ENCODE peak calls at places on chromosomes 13 and 19, in four cellular contexts. One of them, this sample, is unnamed. For H3K36me3, the result is how much of the 10 kb centered on the place peaks cover.

GRCh38 chr19:32674153-32674958 is 624 bp downstream of the ANKRD27 start:
- DNase-seq in H1: no peak
- DNase-seq in K562: no peak
- DNase-seq in HCT116: no peak
- DNase-seq in this sample: no peak

GRCh38 chr19:13839193-13839937 is 37.6 kb upstream of the NANOS3 start:
- DNase-seq in H1: peak
- DNase-seq in K562: peak
- DNase-seq in HCT116: no peak
- DNase-seq in this sample: no peak

GRCh38 chr13:73987618-73988017 is 146.6 kb downstream of the KLF12 start:
- DNase-seq in H1: no peak
- DNase-seq in K562: no peak
- DNase-seq in HCT116: no peak
- DNase-seq in this sample: no peak

GRCh38 chr13:109818891-109819290 is 32.5 kb upstream of the IRS2 start:
- DNase-seq in H1: no peak
- DNase-seq in K562: no peak
- DNase-seq in HCT116: no peak
- DNase-seq in this sample: no peak

GRCh38 chr19:14603990-14604387 is 21.1 kb downstream of the CLEC17A start:
- DNase-seq in H1: no peak
- DNase-seq in K562: no peak
- DNase-seq in HCT116: no peak
- DNase-seq in this sample: no peak

GRCh38 chr19:13850910-13851753 is 25.8 kb upstream of the NANOS3 start:
- DNase-seq in H1: no peak
- DNase-seq in K562: peak
- DNase-seq in HCT116: peak
- DNase-seq in this sample: no peak

GRCh38 chr13:109755997-109756396 is 30.4 kb downstream of the IRS2 start:
- DNase-seq in H1: no peak
- DNase-seq in K562: no peak
- DNase-seq in HCT116: no peak
- DNase-seq in this sample: no peak

GRCh38 chr19:7673995-7674667 is 2.8 kb upstream of the MCEMP1 start:
- DNase-seq in H1: peak
- DNase-seq in K562: peak
- DNase-seq in HCT116: peak
- DNase-seq in this sample: peak

GRCh38 chr13:43572601-43573360 is 214.0 kb downstream of the ENOX1 start:
- DNase-seq in H1: no peak
- DNase-seq in K562: no peak
- DNase-seq in HCT116: no peak
- DNase-seq in this sample: no peak

GRCh38 chr19:14559916-14560775 is 11.7 kb downstream of the NDUFB7 start:
- DNase-seq in H1: no peak
- DNase-seq in K562: no peak
- DNase-seq in HCT116: no peak
- DNase-seq in this sample: no peak

GRCh38 chr13:23599083-23599925 is 29.1 kb downstream of the TNFRSF19 start:
- DNase-seq in H1: no peak
- DNase-seq in K562: no peak
- DNase-seq in HCT116: no peak
- DNase-seq in this sample: no peak

GRCh38 chr13:30107536-30108136 is 199.7 kb downstream of the KATNAL1 start:
- DNase-seq in H1: no peak
- DNase-seq in K562: no peak
- DNase-seq in HCT116: no peak
- DNase-seq in this sample: no peak

GRCh38 chr19:30340724-30341595 is 31.2 kb upstream of the ZNF536 start:
- DNase-seq in H1: no peak
- DNase-seq in K562: no peak
- DNase-seq in HCT116: no peak
- DNase-seq in this sample: no peak

GRCh38 chr19:38032151-38032550 is 125.1 kb downstream of the SIPA1L3 start:
- DNase-seq in H1: no peak
- DNase-seq in K562: no peak
- DNase-seq in HCT116: no peak
- DNase-seq in this sample: no peak

GRCh38 chr19:10096615-10096963 is 5.9 kb downstream of the ANGPTL6 start:
- DNase-seq in H1: no peak
- DNase-seq in K562: no peak
- DNase-seq in HCT116: no peak
- DNase-seq in this sample: no peak

GRCh38 chr19:9323557-9323918 is 441 bp upstream of the ZNF559 start:
- DNase-seq in H1: no peak
- DNase-seq in K562: peak
- DNase-seq in HCT116: peak
- DNase-seq in this sample: peak

GRCh38 chr19:33432408-33433170 is 59.1 kb downstream of the CEBPG start:
- DNase-seq in H1: no peak
- DNase-seq in K562: no peak
- DNase-seq in HCT116: no peak
- DNase-seq in this sample: no peak

GRCh38 chr13:27080018-27080948 is 91.3 kb downstream of the USP12 start:
- DNase-seq in H1: no peak
- DNase-seq in K562: no peak
- DNase-seq in HCT116: no peak
- DNase-seq in this sample: no peak

DNA sequence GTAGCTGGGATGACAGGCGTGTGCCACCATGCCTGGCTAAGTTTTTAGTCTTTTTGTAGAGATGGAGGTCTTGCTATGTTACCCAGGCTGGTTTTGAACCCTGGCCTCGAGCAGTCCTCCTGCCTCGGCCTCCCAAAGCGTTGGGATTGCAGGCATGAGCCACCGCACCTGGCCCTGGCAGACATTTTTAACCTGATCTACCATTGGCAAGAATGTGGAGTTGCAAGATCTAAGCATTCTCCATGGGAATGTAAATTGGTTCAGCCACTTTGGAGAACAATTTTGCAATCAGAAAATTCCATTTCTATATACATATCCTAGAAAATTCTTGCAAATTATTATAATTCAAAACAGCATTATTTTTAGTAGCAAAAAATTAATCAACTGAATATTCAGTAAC is 24.3 kb upstream of the DCUN1D2 start:
- DNase-seq in H1: no peak
- DNase-seq in K562: no peak
- DNase-seq in HCT116: no peak
- DNase-seq in this sample: no peak
- H3K36me3 ChIP-seq in H1: under half
- H3K36me3 ChIP-seq in K562: under half
- H3K36me3 ChIP-seq in HCT116: under half
- H3K36me3 ChIP-seq in this sample: half or more

GRCh38 chr13:108215428-108215827 is at the start of gene LIG4:
- DNase-seq in H1: peak
- DNase-seq in K562: peak
- DNase-seq in HCT116: peak
- DNase-seq in this sample: peak

GRCh38 chr13:108213946-108214345 is 1.4 kb downstream of the LIG4 start:
- DNase-seq in H1: no peak
- DNase-seq in K562: no peak
- DNase-seq in HCT116: no peak
- DNase-seq in this sample: no peak

GRCh38 chr13:108214511-108215383 is 589 bp downstream of the LIG4 start:
- DNase-seq in H1: no peak
- DNase-seq in K562: no peak
- DNase-seq in HCT116: no peak
- DNase-seq in this sample: no peak

GRCh38 chr13:108218044-108218974 is at the start of gene ABHD13:
- DNase-seq in H1: peak
- DNase-seq in K562: peak
- DNase-seq in HCT116: peak
- DNase-seq in this sample: peak

GRCh38 chr13:108212901-108213300 is 2.4 kb downstream of the LIG4 start:
- DNase-seq in H1: no peak
- DNase-seq in K562: no peak
- DNase-seq in HCT116: no peak
- DNase-seq in this sample: no peak
- TF ChIP-seq ZNF274 in H1: no peak
- TF ChIP-seq ZNF274 in K562: no peak
- TF ChIP-seq ZNF274 in HCT116: no peak
- TF ChIP-seq ZNF274 in this sample: no peak

DNA sequence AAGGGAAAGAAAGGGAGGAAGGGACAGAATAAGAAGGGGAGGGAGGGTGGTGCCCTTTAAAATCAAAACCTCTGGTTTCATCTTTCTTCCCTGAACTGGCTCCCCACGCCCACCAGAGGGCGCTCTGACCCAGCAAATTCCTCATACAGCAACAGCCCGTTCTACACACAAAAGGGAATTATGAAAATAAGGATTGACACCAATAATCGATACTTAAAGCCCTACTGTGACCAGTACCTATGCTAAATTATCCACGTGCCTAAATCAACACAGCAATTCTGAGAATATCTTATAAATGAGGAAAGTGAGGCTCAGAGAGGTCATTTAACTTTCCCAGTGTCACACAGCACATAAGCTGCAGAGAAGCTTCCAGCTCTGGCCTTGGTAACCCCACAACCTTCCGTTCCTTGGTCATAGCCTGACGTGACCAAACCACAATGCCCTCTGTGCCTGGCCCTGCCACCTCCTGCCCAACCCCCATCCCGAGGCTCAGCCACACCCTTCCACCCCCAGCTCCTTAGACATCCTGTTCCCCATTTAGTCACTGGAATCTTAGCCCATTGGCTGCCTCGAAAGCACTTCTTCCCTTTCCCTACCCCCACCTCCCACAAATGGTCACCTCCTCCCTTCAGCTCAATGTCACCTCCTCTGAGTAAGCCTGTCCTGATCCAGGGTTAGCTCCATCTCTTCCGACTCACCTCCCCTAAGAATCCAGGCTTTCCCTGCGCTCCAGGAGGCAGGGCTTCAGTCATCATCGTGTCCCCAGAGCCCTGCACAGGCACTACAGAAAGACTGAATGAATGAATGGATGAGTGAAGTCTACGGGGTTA is 34.2 kb upstream of the PNMA8B start:
- DNase-seq in H1: peak
- DNase-seq in K562: peak
- DNase-seq in HCT116: no peak
- DNase-seq in this sample: no peak
- H3K9ac ChIP-seq in H1: no peak
- H3K9ac ChIP-seq in K562: no peak
- H3K9ac ChIP-seq in HCT116: no peak
- H3K9ac ChIP-seq in this sample: peak

DNA sequence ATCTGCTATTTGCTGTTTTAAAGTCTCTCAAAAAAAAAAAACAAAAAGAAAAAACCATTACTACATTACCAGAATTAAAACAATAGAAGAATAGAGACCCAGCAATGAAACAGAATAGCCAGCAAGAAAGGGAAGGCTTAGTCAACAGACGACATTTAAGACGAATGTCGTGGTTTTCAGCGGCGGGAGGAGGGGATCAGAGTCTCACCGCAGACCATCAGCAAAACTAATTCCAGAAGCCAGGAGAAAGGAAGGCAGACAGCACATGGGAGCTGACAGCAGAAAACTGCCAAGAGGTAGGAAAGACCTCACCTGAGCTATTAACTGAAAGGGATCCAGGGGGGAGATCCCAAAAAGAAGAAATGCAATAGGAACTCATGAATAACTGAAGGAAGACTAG is 128.9 kb downstream of the RNF17 start:
- DNase-seq in H1: no peak
- DNase-seq in K562: no peak
- DNase-seq in HCT116: no peak
- DNase-seq in this sample: no peak
- H3K36me3 ChIP-seq in H1: under half
- H3K36me3 ChIP-seq in K562: half or more
- H3K36me3 ChIP-seq in HCT116: under half
- H3K36me3 ChIP-seq in this sample: half or more

GRCh38 chr19:1873524-1874473 is 10.4 kb upstream of the KLF16 start:
- DNase-seq in H1: no peak
- DNase-seq in K562: peak
- DNase-seq in HCT116: no peak
- DNase-seq in this sample: no peak

GRCh38 chr19:1871140-1871597 is 7.8 kb upstream of the KLF16 start:
- DNase-seq in H1: no peak
- DNase-seq in K562: no peak
- DNase-seq in HCT116: no peak
- DNase-seq in this sample: no peak

GRCh38 chr19:1871630-1872029 is 8.3 kb upstream of the KLF16 start:
- DNase-seq in H1: no peak
- DNase-seq in K562: no peak
- DNase-seq in HCT116: no peak
- DNase-seq in this sample: no peak

GRCh38 chr19:1874554-1875185 is 10.6 kb downstream of the ABHD17A start:
- DNase-seq in H1: no peak
- DNase-seq in K562: no peak
- DNase-seq in HCT116: no peak
- DNase-seq in this sample: no peak

DNA sequence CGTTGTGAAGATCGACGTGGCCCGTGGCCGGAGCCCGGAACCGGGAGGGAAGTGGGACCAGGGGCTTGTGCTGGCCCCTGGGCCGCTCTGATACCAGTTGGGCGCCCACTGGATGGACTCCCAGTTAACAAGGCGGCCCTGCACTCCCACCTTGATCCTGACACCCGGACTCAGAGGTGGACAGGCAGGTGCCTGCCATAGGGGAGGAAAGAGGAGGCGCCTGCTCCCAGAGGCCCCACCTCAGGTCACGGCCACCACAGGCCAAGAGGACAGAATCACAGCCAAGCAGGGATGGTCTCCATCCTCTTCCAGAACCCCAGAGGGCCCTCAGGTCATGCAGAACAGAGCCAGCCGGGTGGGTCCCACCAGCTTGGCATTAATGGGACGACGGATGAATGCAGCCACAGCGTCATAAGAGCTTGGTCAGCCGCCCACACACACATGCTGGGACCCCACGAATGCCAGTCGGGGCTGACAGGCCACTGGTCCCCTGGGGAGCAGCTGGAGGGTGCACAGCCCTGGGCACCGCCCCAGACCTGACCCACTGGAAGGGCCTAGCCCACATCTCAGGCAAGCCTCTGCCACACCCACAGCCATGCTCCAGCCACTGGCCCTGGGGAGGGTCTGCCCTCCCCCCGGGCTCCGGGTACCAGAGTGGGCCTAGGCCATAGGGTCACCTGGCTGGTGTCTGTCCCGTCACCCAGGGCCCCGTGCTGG is 9.6 kb upstream of the KLF16 start:
- DNase-seq in H1: no peak
- DNase-seq in K562: no peak
- DNase-seq in HCT116: no peak
- DNase-seq in this sample: no peak
- TF ChIP-seq ZNF274 in H1: no peak
- TF ChIP-seq ZNF274 in K562: no peak
- TF ChIP-seq ZNF274 in HCT116: no peak
- TF ChIP-seq ZNF274 in this sample: no peak

GRCh38 chr19:19644054-19644388 is 564 bp upstream of the GMIP start:
- DNase-seq in H1: no peak
- DNase-seq in K562: no peak
- DNase-seq in HCT116: no peak
- DNase-seq in this sample: no peak
- H3K9ac ChIP-seq in H1: no peak
- H3K9ac ChIP-seq in K562: peak
- H3K9ac ChIP-seq in HCT116: peak
- H3K9ac ChIP-seq in this sample: no peak

GRCh38 chr13:20028953-20029352 is 70.4 kb downstream of the ZMYM2 start:
- DNase-seq in H1: no peak
- DNase-seq in K562: no peak
- DNase-seq in HCT116: no peak
- DNase-seq in this sample: no peak
- H3K36me3 ChIP-seq in H1: under half
- H3K36me3 ChIP-seq in K562: under half
- H3K36me3 ChIP-seq in HCT116: under half
- H3K36me3 ChIP-seq in this sample: under half

GRCh38 chr19:40443930-40444180 is 280 bp downstream of the SERTAD3 start:
- DNase-seq in H1: no peak
- DNase-seq in K562: peak
- DNase-seq in HCT116: no peak
- DNase-seq in this sample: no peak
- TF ChIP-seq ZNF274 in H1: no peak
- TF ChIP-seq ZNF274 in K562: no peak
- TF ChIP-seq ZNF274 in HCT116: no peak
- TF ChIP-seq ZNF274 in this sample: no peak